ENCODE peak calls at places on chromosomes 12 and 14, in six cellular contexts. One of them, this sample, is unnamed.

GRCh38 chr12:121448771-121449315 is 48.9 kb downstream of the RNF34 start:
- DNase-seq in adipocyte: no peak
- DNase-seq in stomach: no peak
- DNase-seq in fibroblast of villous mesenchyme: no peak
- DNase-seq in ELR: no peak
- DNase-seq in GM10248: no peak
- DNase-seq in this sample: no peak

GRCh38 chr14:53062856-53063255 is 90.3 kb downstream of the DDHD1 start:
- DNase-seq in adipocyte: no peak
- DNase-seq in stomach: no peak
- DNase-seq in fibroblast of villous mesenchyme: no peak
- DNase-seq in ELR: no peak
- DNase-seq in GM10248: no peak
- DNase-seq in this sample: peak

GRCh38 chr12:22935501-22935900 is 310.5 kb downstream of the ETNK1 start:
- DNase-seq in adipocyte: no peak
- DNase-seq in stomach: no peak
- DNase-seq in fibroblast of villous mesenchyme: peak
- DNase-seq in ELR: peak
- DNase-seq in GM10248: no peak
- DNase-seq in this sample: no peak

GRCh38 chr14:105418269-105419054 is 1.2 kb upstream of the MTA1 start:
- DNase-seq in adipocyte: no peak
- DNase-seq in stomach: no peak
- DNase-seq in fibroblast of villous mesenchyme: no peak
- DNase-seq in ELR: no peak
- DNase-seq in GM10248: no peak
- DNase-seq in this sample: no peak

GRCh38 chr12:54935235-54935951 is 49.2 kb downstream of the TESPA1 start:
- DNase-seq in adipocyte: peak
- DNase-seq in stomach: no peak
- DNase-seq in fibroblast of villous mesenchyme: peak
- DNase-seq in ELR: peak
- DNase-seq in GM10248: peak
- DNase-seq in this sample: peak

GRCh38 chr12:103933237-103933636 is 3.0 kb downstream of the HSP90B1 start:
- DNase-seq in adipocyte: peak
- DNase-seq in stomach: no peak
- DNase-seq in fibroblast of villous mesenchyme: peak
- DNase-seq in ELR: no peak
- DNase-seq in GM10248: no peak
- DNase-seq in this sample: peak

GRCh38 chr12:6039894-6040601 is 84.4 kb downstream of the VWF start:
- DNase-seq in adipocyte: peak
- DNase-seq in stomach: peak
- DNase-seq in fibroblast of villous mesenchyme: peak
- DNase-seq in ELR: peak
- DNase-seq in GM10248: peak
- DNase-seq in this sample: peak

GRCh38 chr12:75000120-75000519 is 209.5 kb downstream of the KCNC2 start:
- DNase-seq in adipocyte: no peak
- DNase-seq in stomach: no peak
- DNase-seq in fibroblast of villous mesenchyme: no peak
- DNase-seq in ELR: peak
- DNase-seq in GM10248: no peak
- DNase-seq in this sample: no peak

GRCh38 chr12:72084061-72084460 is 145.4 kb downstream of the TPH2 start:
- DNase-seq in adipocyte: no peak
- DNase-seq in stomach: no peak
- DNase-seq in fibroblast of villous mesenchyme: no peak
- DNase-seq in ELR: no peak
- DNase-seq in GM10248: no peak
- DNase-seq in this sample: no peak

GRCh38 chr12:55965941-55966407 is at the start of gene PMEL:
- DNase-seq in adipocyte: no peak
- DNase-seq in stomach: no peak
- DNase-seq in fibroblast of villous mesenchyme: peak
- DNase-seq in ELR: no peak
- DNase-seq in GM10248: no peak
- DNase-seq in this sample: no peak

GRCh38 chr12:65472079-65472478 is 193.6 kb downstream of the MSRB3 start:
- DNase-seq in adipocyte: no peak
- DNase-seq in stomach: no peak
- DNase-seq in fibroblast of villous mesenchyme: no peak
- DNase-seq in ELR: no peak
- DNase-seq in GM10248: no peak
- DNase-seq in this sample: no peak

GRCh38 chr12:106997916-106998315 is 11.0 kb upstream of the MTERF2 start:
- DNase-seq in adipocyte: no peak
- DNase-seq in stomach: no peak
- DNase-seq in fibroblast of villous mesenchyme: no peak
- DNase-seq in ELR: no peak
- DNase-seq in GM10248: no peak
- DNase-seq in this sample: no peak

GRCh38 chr12:43882578-43883178 is 46.8 kb downstream of the TMEM117 start:
- DNase-seq in adipocyte: peak
- DNase-seq in stomach: no peak
- DNase-seq in fibroblast of villous mesenchyme: peak
- DNase-seq in ELR: peak
- DNase-seq in GM10248: peak
- DNase-seq in this sample: peak

GRCh38 chr14:33539918-33540357 is 410.9 kb downstream of the EGLN3 start:
- DNase-seq in adipocyte: peak
- DNase-seq in stomach: no peak
- DNase-seq in fibroblast of villous mesenchyme: no peak
- DNase-seq in ELR: no peak
- DNase-seq in GM10248: no peak
- DNase-seq in this sample: no peak

GRCh38 chr12:110908377-110909136 is 11.8 kb downstream of the MYL2 start:
- DNase-seq in adipocyte: no peak
- DNase-seq in stomach: no peak
- DNase-seq in fibroblast of villous mesenchyme: no peak
- DNase-seq in ELR: no peak
- DNase-seq in GM10248: peak
- DNase-seq in this sample: no peak

GRCh38 chr14:46344327-46344937 is 307.1 kb downstream of the RPL10L start:
- DNase-seq in adipocyte: no peak
- DNase-seq in stomach: no peak
- DNase-seq in fibroblast of villous mesenchyme: peak
- DNase-seq in ELR: peak
- DNase-seq in GM10248: no peak
- DNase-seq in this sample: peak

GRCh38 chr12:114221976-114222630 is 183.8 kb downstream of the TBX5 start:
- DNase-seq in adipocyte: no peak
- DNase-seq in stomach: no peak
- DNase-seq in fibroblast of villous mesenchyme: no peak
- DNase-seq in ELR: peak
- DNase-seq in GM10248: no peak
- DNase-seq in this sample: no peak

GRCh38 chr14:63747836-63748235 is 20.0 kb upstream of the SGPP1 start:
- DNase-seq in adipocyte: no peak
- DNase-seq in stomach: no peak
- DNase-seq in fibroblast of villous mesenchyme: no peak
- DNase-seq in ELR: no peak
- DNase-seq in GM10248: peak
- DNase-seq in this sample: no peak

GRCh38 chr14:79466938-79467527 is 744.3 kb downstream of the DIO2 start:
- DNase-seq in adipocyte: no peak
- DNase-seq in stomach: no peak
- DNase-seq in fibroblast of villous mesenchyme: no peak
- DNase-seq in ELR: no peak
- DNase-seq in GM10248: no peak
- DNase-seq in this sample: no peak

GRCh38 chr14:102484316-102484715 is 25.3 kb downstream of the ANKRD9 start:
- DNase-seq in adipocyte: no peak
- DNase-seq in stomach: no peak
- DNase-seq in fibroblast of villous mesenchyme: no peak
- DNase-seq in ELR: no peak
- DNase-seq in GM10248: no peak
- DNase-seq in this sample: no peak

GRCh38 chr12:104213952-104214351 is 1.6 kb upstream of the TXNRD1 start:
- DNase-seq in adipocyte: peak
- DNase-seq in stomach: no peak
- DNase-seq in fibroblast of villous mesenchyme: peak
- DNase-seq in ELR: peak
- DNase-seq in GM10248: no peak
- DNase-seq in this sample: no peak

GRCh38 chr12:90112668-90113067 is 404.0 kb upstream of the ATP2B1 start:
- DNase-seq in adipocyte: no peak
- DNase-seq in stomach: no peak
- DNase-seq in fibroblast of villous mesenchyme: no peak
- DNase-seq in ELR: no peak
- DNase-seq in GM10248: no peak
- DNase-seq in this sample: no peak

GRCh38 chr12:67650528-67651379 is 2.2 kb downstream of the DYRK2 start:
- DNase-seq in adipocyte: peak
- DNase-seq in stomach: no peak
- DNase-seq in fibroblast of villous mesenchyme: peak
- DNase-seq in ELR: peak
- DNase-seq in GM10248: peak
- DNase-seq in this sample: no peak

GRCh38 chr12:55068416-55069010 is 48.7 kb downstream of the NEUROD4 start:
- DNase-seq in adipocyte: peak
- DNase-seq in stomach: no peak
- DNase-seq in fibroblast of villous mesenchyme: peak
- DNase-seq in ELR: peak
- DNase-seq in GM10248: peak
- DNase-seq in this sample: peak

GRCh38 chr14:53327716-53328115 is 174.6 kb upstream of the DDHD1 start:
- DNase-seq in adipocyte: peak
- DNase-seq in stomach: no peak
- DNase-seq in fibroblast of villous mesenchyme: peak
- DNase-seq in ELR: peak
- DNase-seq in GM10248: no peak
- DNase-seq in this sample: peak

GRCh38 chr14:92472860-92473259 is 40.7 kb upstream of the RIN3 start:
- DNase-seq in adipocyte: no peak
- DNase-seq in stomach: no peak
- DNase-seq in fibroblast of villous mesenchyme: no peak
- DNase-seq in ELR: no peak
- DNase-seq in GM10248: no peak
- DNase-seq in this sample: peak

GRCh38 chr12:52215587-52216031 is 17.4 kb upstream of the KRT7 start:
- DNase-seq in adipocyte: no peak
- DNase-seq in stomach: no peak
- DNase-seq in fibroblast of villous mesenchyme: peak
- DNase-seq in ELR: peak
- DNase-seq in GM10248: no peak
- DNase-seq in this sample: peak

GRCh38 chr14:103384450-103385152 is 614 bp upstream of the MARK3 start:
- DNase-seq in adipocyte: no peak
- DNase-seq in stomach: no peak
- DNase-seq in fibroblast of villous mesenchyme: no peak
- DNase-seq in ELR: no peak
- DNase-seq in GM10248: no peak
- DNase-seq in this sample: no peak

GRCh38 chr14:75259510-75259855 is 19.1 kb upstream of the FOS start:
- DNase-seq in adipocyte: no peak
- DNase-seq in stomach: no peak
- DNase-seq in fibroblast of villous mesenchyme: peak
- DNase-seq in ELR: peak
- DNase-seq in GM10248: no peak
- DNase-seq in this sample: no peak

GRCh38 chr12:11992515-11992914 is 78.2 kb upstream of the BCL2L14 start:
- DNase-seq in adipocyte: no peak
- DNase-seq in stomach: no peak
- DNase-seq in fibroblast of villous mesenchyme: no peak
- DNase-seq in ELR: no peak
- DNase-seq in GM10248: no peak
- DNase-seq in this sample: no peak

GRCh38 chr12:54355104-54355815 is 9.0 kb downstream of the GPR84 start:
- DNase-seq in adipocyte: no peak
- DNase-seq in stomach: no peak
- DNase-seq in fibroblast of villous mesenchyme: no peak
- DNase-seq in ELR: peak
- DNase-seq in GM10248: no peak
- DNase-seq in this sample: no peak

GRCh38 chr14:67602995-67603545 is 3.0 kb upstream of the PIGH start:
- DNase-seq in adipocyte: peak
- DNase-seq in stomach: no peak
- DNase-seq in fibroblast of villous mesenchyme: peak
- DNase-seq in ELR: peak
- DNase-seq in GM10248: no peak
- DNase-seq in this sample: no peak

GRCh38 chr12:81141220-81141619 is 63.3 kb downstream of the ACSS3 start:
- DNase-seq in adipocyte: peak
- DNase-seq in stomach: no peak
- DNase-seq in fibroblast of villous mesenchyme: no peak
- DNase-seq in ELR: no peak
- DNase-seq in GM10248: no peak
- DNase-seq in this sample: no peak

GRCh38 chr12:132245521-132246101 is 83.8 kb downstream of the GALNT9 start:
- DNase-seq in adipocyte: no peak
- DNase-seq in stomach: no peak
- DNase-seq in fibroblast of villous mesenchyme: no peak
- DNase-seq in ELR: no peak
- DNase-seq in GM10248: no peak
- DNase-seq in this sample: no peak

GRCh38 chr14:80390911-80391310 is 179.6 kb upstream of the DIO2 start:
- DNase-seq in adipocyte: peak
- DNase-seq in stomach: no peak
- DNase-seq in fibroblast of villous mesenchyme: peak
- DNase-seq in ELR: peak
- DNase-seq in GM10248: no peak
- DNase-seq in this sample: peak

GRCh38 chr12:56749364-56749763 is 2.8 kb downstream of the PRIM1 start:
- DNase-seq in adipocyte: no peak
- DNase-seq in stomach: no peak
- DNase-seq in fibroblast of villous mesenchyme: no peak
- DNase-seq in ELR: no peak
- DNase-seq in GM10248: no peak
- DNase-seq in this sample: no peak

GRCh38 chr12:3869860-3870259 is 3.3 kb downstream of the PARP11 start:
- DNase-seq in adipocyte: peak
- DNase-seq in stomach: no peak
- DNase-seq in fibroblast of villous mesenchyme: no peak
- DNase-seq in ELR: no peak
- DNase-seq in GM10248: no peak
- DNase-seq in this sample: no peak

GRCh38 chr14:104843006-104843405 is 22.1 kb upstream of the CEP170B start:
- DNase-seq in adipocyte: no peak
- DNase-seq in stomach: no peak
- DNase-seq in fibroblast of villous mesenchyme: no peak
- DNase-seq in ELR: no peak
- DNase-seq in GM10248: no peak
- DNase-seq in this sample: no peak

GRCh38 chr14:72590577-72590976 is 303.3 kb downstream of the DPF3 start:
- DNase-seq in adipocyte: no peak
- DNase-seq in stomach: no peak
- DNase-seq in fibroblast of villous mesenchyme: no peak
- DNase-seq in ELR: no peak
- DNase-seq in GM10248: no peak
- DNase-seq in this sample: no peak

GRCh38 chr12:10716704-10717315 is 6.3 kb downstream of the YBX3 start:
- DNase-seq in adipocyte: peak
- DNase-seq in stomach: peak
- DNase-seq in fibroblast of villous mesenchyme: peak
- DNase-seq in ELR: peak
- DNase-seq in GM10248: no peak
- DNase-seq in this sample: peak